ENCODE peak calls at places on chromosomes 11 and 22, in eight cellular contexts. One of them, this sample, is unnamed.

GRCh38 chr11:103398829-103399228 is 289.6 kb downstream of the DYNC2H1 start:
- DNase-seq in adrenal gland: no peak
- DNase-seq in body of pancreas: no peak
- DNase-seq in brain microvascular endothelial cell: no peak
- DNase-seq in H7: no peak
- DNase-seq in GM12865: no peak
- DNase-seq in astrocyte of the spinal cord: no peak
- DNase-seq in tibial artery: no peak
- DNase-seq in this sample: no peak

GRCh38 chr11:35478411-35479139 is 46.8 kb downstream of the PAMR1 start:
- DNase-seq in H7: no peak
- DNase-seq in GM12865: no peak
- DNase-seq in body of pancreas: peak
- DNase-seq in astrocyte of the spinal cord: no peak
- DNase-seq in tibial artery: no peak
- DNase-seq in adrenal gland: no peak
- DNase-seq in brain microvascular endothelial cell: no peak
- DNase-seq in this sample: no peak

GRCh38 chr11:67466962-67467771 is 1.9 kb downstream of the TMEM134 start:
- DNase-seq in GM12865: no peak
- DNase-seq in brain microvascular endothelial cell: no peak
- DNase-seq in H7: peak
- DNase-seq in tibial artery: no peak
- DNase-seq in astrocyte of the spinal cord: no peak
- DNase-seq in adrenal gland: no peak
- DNase-seq in body of pancreas: no peak
- DNase-seq in this sample: no peak

GRCh38 chr11:59822989-59823566 is 12.5 kb upstream of the MRPL16 start:
- DNase-seq in adrenal gland: peak
- DNase-seq in GM12865: peak
- DNase-seq in astrocyte of the spinal cord: peak
- DNase-seq in tibial artery: no peak
- DNase-seq in brain microvascular endothelial cell: peak
- DNase-seq in H7: peak
- DNase-seq in body of pancreas: peak
- DNase-seq in this sample: no peak

GRCh38 chr11:1402776-1403620 is 13.3 kb downstream of the BRSK2 start:
- DNase-seq in adrenal gland: no peak
- DNase-seq in H7: no peak
- DNase-seq in tibial artery: no peak
- DNase-seq in body of pancreas: no peak
- DNase-seq in astrocyte of the spinal cord: no peak
- DNase-seq in GM12865: no peak
- DNase-seq in brain microvascular endothelial cell: no peak
- DNase-seq in this sample: no peak

GRCh38 chr11:75597636-75598035 is 35.6 kb downstream of the SERPINH1 start:
- DNase-seq in H7: peak
- DNase-seq in brain microvascular endothelial cell: peak
- DNase-seq in tibial artery: no peak
- DNase-seq in GM12865: peak
- DNase-seq in astrocyte of the spinal cord: peak
- DNase-seq in adrenal gland: no peak
- DNase-seq in body of pancreas: no peak
- DNase-seq in this sample: no peak

GRCh38 chr11:126863294-126863997 is 137.1 kb downstream of the KIRREL3 start:
- DNase-seq in tibial artery: no peak
- DNase-seq in brain microvascular endothelial cell: no peak
- DNase-seq in GM12865: peak
- DNase-seq in astrocyte of the spinal cord: no peak
- DNase-seq in H7: no peak
- DNase-seq in body of pancreas: no peak
- DNase-seq in adrenal gland: no peak
- DNase-seq in this sample: no peak

GRCh38 chr11:65380460-65381126 is 1.9 kb downstream of the SLC25A45 start:
- DNase-seq in adrenal gland: no peak
- DNase-seq in astrocyte of the spinal cord: no peak
- DNase-seq in brain microvascular endothelial cell: no peak
- DNase-seq in tibial artery: no peak
- DNase-seq in body of pancreas: peak
- DNase-seq in H7: peak
- DNase-seq in GM12865: no peak
- DNase-seq in this sample: no peak

GRCh38 chr11:5272395-5273017 is 2.8 kb upstream of the HBE1 start:
- DNase-seq in GM12865: no peak
- DNase-seq in H7: no peak
- DNase-seq in brain microvascular endothelial cell: no peak
- DNase-seq in astrocyte of the spinal cord: no peak
- DNase-seq in adrenal gland: no peak
- DNase-seq in body of pancreas: no peak
- DNase-seq in tibial artery: no peak
- DNase-seq in this sample: no peak

GRCh38 chr11:44357734-44358133 is 47.8 kb upstream of the ALX4 start:
- DNase-seq in adrenal gland: no peak
- DNase-seq in GM12865: no peak
- DNase-seq in body of pancreas: no peak
- DNase-seq in tibial artery: no peak
- DNase-seq in H7: no peak
- DNase-seq in astrocyte of the spinal cord: no peak
- DNase-seq in brain microvascular endothelial cell: no peak
- DNase-seq in this sample: no peak

DNA sequence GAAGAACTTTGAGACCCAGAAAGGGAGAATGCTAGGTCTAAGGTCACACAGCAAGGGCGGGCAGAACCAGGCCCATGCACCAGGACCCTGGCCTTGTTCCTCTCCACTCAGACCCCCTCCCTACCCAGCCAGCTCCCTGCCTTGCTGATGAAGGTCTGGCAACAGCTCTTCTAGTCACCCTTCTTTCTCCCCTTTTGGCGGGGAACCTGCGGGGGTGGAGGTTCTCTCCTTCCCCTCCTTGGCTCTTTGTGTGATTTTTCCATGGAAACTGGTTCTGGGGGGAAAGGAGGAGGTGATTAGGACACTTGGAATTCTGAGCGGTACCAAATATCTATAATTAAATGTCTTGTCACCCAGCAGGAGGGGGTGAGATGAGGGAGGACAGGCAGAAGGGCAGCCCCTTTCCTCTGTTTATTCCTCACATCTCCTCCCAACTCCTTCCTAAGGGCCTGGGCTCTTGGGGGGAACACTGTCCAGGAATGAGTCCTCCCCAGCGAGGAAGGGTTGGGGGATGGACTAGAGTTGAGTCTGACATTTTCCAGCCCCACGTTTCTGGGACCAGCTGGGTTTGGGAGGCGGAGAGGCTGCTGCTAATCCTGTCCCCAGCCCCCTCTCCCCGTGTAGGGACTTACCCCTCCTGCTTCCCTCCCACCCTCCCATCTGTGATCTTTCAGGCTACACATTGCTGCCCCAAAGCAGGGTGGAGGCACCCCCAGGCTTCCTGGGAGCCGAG is 7.4 kb downstream of the ARHGEF17 start:
- DNase-seq in H7: no peak
- DNase-seq in astrocyte of the spinal cord: no peak
- DNase-seq in body of pancreas: no peak
- DNase-seq in adrenal gland: no peak
- DNase-seq in tibial artery: no peak
- DNase-seq in GM12865: no peak
- DNase-seq in brain microvascular endothelial cell: no peak
- DNase-seq in this sample: no peak
- H3K4me3 ChIP-seq in H7: no peak
- H3K4me3 ChIP-seq in astrocyte of the spinal cord: no peak
- H3K4me3 ChIP-seq in body of pancreas: no peak
- H3K4me3 ChIP-seq in adrenal gland: no peak
- H3K4me3 ChIP-seq in tibial artery: peak
- H3K4me3 ChIP-seq in GM12865: no peak
- H3K4me3 ChIP-seq in brain microvascular endothelial cell: no peak
- H3K4me3 ChIP-seq in this sample: no peak

GRCh38 chr11:10257478-10257877 is 36.5 kb downstream of the SBF2 start:
- DNase-seq in GM12865: no peak
- DNase-seq in adrenal gland: no peak
- DNase-seq in astrocyte of the spinal cord: no peak
- DNase-seq in H7: no peak
- DNase-seq in tibial artery: no peak
- DNase-seq in body of pancreas: no peak
- DNase-seq in brain microvascular endothelial cell: no peak
- DNase-seq in this sample: no peak

GRCh38 chr11:10255388-10256125 is 38.5 kb downstream of the SBF2 start:
- DNase-seq in tibial artery: no peak
- DNase-seq in adrenal gland: no peak
- DNase-seq in H7: no peak
- DNase-seq in brain microvascular endothelial cell: no peak
- DNase-seq in body of pancreas: no peak
- DNase-seq in astrocyte of the spinal cord: no peak
- DNase-seq in GM12865: no peak
- DNase-seq in this sample: no peak
- H3K4me3 ChIP-seq in tibial artery: no peak
- H3K4me3 ChIP-seq in adrenal gland: no peak
- H3K4me3 ChIP-seq in H7: no peak
- H3K4me3 ChIP-seq in brain microvascular endothelial cell: no peak
- H3K4me3 ChIP-seq in body of pancreas: no peak
- H3K4me3 ChIP-seq in astrocyte of the spinal cord: no peak
- H3K4me3 ChIP-seq in GM12865: no peak
- H3K4me3 ChIP-seq in this sample: no peak

GRCh38 chr22:40645579-40646197 is 9.2 kb upstream of the MRTFA start:
- DNase-seq in brain microvascular endothelial cell: no peak
- DNase-seq in tibial artery: peak
- DNase-seq in H7: no peak
- DNase-seq in body of pancreas: no peak
- DNase-seq in astrocyte of the spinal cord: no peak
- DNase-seq in GM12865: no peak
- DNase-seq in adrenal gland: peak
- DNase-seq in this sample: no peak
- H3K4me3 ChIP-seq in brain microvascular endothelial cell: no peak
- H3K4me3 ChIP-seq in tibial artery: no peak
- H3K4me3 ChIP-seq in H7: no peak
- H3K4me3 ChIP-seq in body of pancreas: no peak
- H3K4me3 ChIP-seq in astrocyte of the spinal cord: no peak
- H3K4me3 ChIP-seq in GM12865: no peak
- H3K4me3 ChIP-seq in adrenal gland: no peak
- H3K4me3 ChIP-seq in this sample: no peak

DNA sequence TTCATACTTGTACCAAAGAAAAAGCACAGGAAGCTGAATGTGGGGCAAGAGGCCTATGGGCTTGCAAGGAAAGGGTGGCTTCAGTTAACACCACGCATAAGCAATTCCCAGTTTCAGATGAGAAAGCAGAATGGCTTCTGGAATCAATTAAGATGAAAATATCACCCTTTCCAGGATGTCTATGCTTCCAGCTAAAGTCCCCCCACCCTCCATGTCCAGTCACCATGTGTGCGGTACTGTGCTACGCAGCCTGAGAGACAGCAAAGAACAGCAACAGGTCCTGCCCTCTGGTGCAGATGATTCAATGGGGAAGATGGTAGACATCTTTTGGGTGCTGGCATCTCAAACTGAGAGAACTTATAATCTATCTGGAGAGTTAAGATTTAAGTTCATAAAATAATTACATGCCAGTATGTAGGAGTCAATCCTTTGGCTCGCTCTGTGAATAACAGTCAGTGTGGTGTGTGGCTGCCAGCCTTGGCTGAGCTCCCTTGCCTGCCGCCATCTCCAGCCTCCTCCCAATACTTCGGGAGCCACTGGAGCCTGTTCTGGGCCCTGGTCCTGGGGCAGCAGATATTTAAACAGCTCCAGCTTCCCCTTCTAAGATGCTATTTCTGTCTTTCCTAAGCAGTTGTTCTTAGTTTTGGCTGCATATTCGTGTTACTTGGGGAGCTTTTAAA is 44.5 kb downstream of the ME3 start:
- DNase-seq in GM12865: no peak
- DNase-seq in tibial artery: peak
- DNase-seq in astrocyte of the spinal cord: no peak
- DNase-seq in body of pancreas: no peak
- DNase-seq in H7: no peak
- DNase-seq in adrenal gland: no peak
- DNase-seq in brain microvascular endothelial cell: no peak
- DNase-seq in this sample: no peak
- H3K4me3 ChIP-seq in GM12865: no peak
- H3K4me3 ChIP-seq in tibial artery: no peak
- H3K4me3 ChIP-seq in astrocyte of the spinal cord: no peak
- H3K4me3 ChIP-seq in body of pancreas: no peak
- H3K4me3 ChIP-seq in H7: no peak
- H3K4me3 ChIP-seq in adrenal gland: no peak
- H3K4me3 ChIP-seq in brain microvascular endothelial cell: no peak
- H3K4me3 ChIP-seq in this sample: no peak

GRCh38 chr11:8910662-8911039 is 338 bp upstream of the AKIP1 start:
- DNase-seq in H7: no peak
- DNase-seq in GM12865: no peak
- DNase-seq in adrenal gland: no peak
- DNase-seq in brain microvascular endothelial cell: no peak
- DNase-seq in astrocyte of the spinal cord: no peak
- DNase-seq in tibial artery: no peak
- DNase-seq in body of pancreas: no peak
- DNase-seq in this sample: no peak
- H3K4me3 ChIP-seq in H7: peak
- H3K4me3 ChIP-seq in GM12865: peak
- H3K4me3 ChIP-seq in adrenal gland: peak
- H3K4me3 ChIP-seq in brain microvascular endothelial cell: peak
- H3K4me3 ChIP-seq in astrocyte of the spinal cord: peak
- H3K4me3 ChIP-seq in tibial artery: peak
- H3K4me3 ChIP-seq in body of pancreas: peak
- H3K4me3 ChIP-seq in this sample: peak

DNA sequence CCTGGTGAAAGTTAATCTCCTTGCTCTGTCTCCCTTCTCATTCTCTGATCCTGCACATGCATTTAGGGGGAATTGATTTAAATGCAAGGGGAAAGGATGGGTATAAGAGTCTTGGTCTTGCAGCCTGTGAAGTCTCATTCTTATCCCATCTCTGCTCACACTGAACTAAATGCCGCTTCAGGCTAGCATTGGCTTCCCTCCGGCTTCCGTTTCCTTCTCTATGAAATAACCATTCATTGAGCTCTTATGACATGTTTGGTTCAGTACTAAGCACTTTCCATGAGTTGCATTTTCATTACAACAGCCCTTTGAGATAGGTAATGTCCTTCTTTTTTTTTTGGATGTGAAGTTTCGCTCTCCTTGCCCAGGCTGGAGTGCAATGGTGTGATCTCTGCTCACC is 5.6 kb downstream of the ZBTB16 start:
- DNase-seq in GM12865: no peak
- DNase-seq in astrocyte of the spinal cord: no peak
- DNase-seq in tibial artery: no peak
- DNase-seq in H7: no peak
- DNase-seq in body of pancreas: no peak
- DNase-seq in brain microvascular endothelial cell: no peak
- DNase-seq in adrenal gland: no peak
- DNase-seq in this sample: no peak
- H3K4me3 ChIP-seq in GM12865: no peak
- H3K4me3 ChIP-seq in astrocyte of the spinal cord: no peak
- H3K4me3 ChIP-seq in tibial artery: peak
- H3K4me3 ChIP-seq in H7: no peak
- H3K4me3 ChIP-seq in body of pancreas: no peak
- H3K4me3 ChIP-seq in brain microvascular endothelial cell: no peak
- H3K4me3 ChIP-seq in adrenal gland: no peak
- H3K4me3 ChIP-seq in this sample: peak